ENCODE peak calls at places on chromosomes 11 and 22, in ten cellular contexts. O is A549, P is Peyer's patch, Q is breast epithelium, K is body of pancreas, I is right cardiac atrium, T is progenitor cell of endocrine pancreas, Z is WTC11, C is T-helper 17 cell, M is IMR-90. B is an unnamed sample.

GRCh38 chr22:27668828-27669797 is 132.4 kb downstream of the MN1 start:
- DNase-seq in O (peak; percentile 58), P (no peak), Q (no peak), K (peak; percentile 22), I (peak; percentile 90), T (no peak), Z (no peak), C (no peak), M (peak; percentile 18), B (peak; percentile 84)

GRCh38 chr11:17354070-17354924 is 2.7 kb downstream of the NCR3LG1 start:
- DNase-seq in O (peak; percentile 84), P (peak; percentile 65), Q (no peak), K (peak; percentile 80), I (no peak), T (peak; percentile 34), Z (peak; percentile 67), C (no peak), M (peak; percentile 79), B (peak; percentile 75)

GRCh38 chr11:78930810-78931209 is 356.1 kb upstream of the NARS2 start:
- DNase-seq in O (no peak), P (no peak), Q (no peak), K (no peak), I (no peak), T (no peak), Z (no peak), C (no peak), M (no peak), B (no peak)

GRCh38 chr11:5639953-5640352 is 15.2 kb downstream of the TRIM34 start:
- DNase-seq in O (no peak), P (no peak), Q (no peak), K (no peak), I (no peak), T (no peak), Z (no peak), C (no peak), M (no peak), B (no peak)

GRCh38 chr22:49413551-49413950 is 414.1 kb downstream of the BRD1 start:
- DNase-seq in O (no peak), P (no peak), Q (peak; percentile 12), K (no peak), I (no peak), T (no peak), Z (no peak), C (no peak), M (no peak), B (no peak)

GRCh38 chr11:12542186-12542935 is 131.9 kb upstream of the TEAD1 start:
- DNase-seq in O (no peak), P (no peak), Q (no peak), K (no peak), I (no peak), T (no peak), Z (no peak), C (no peak), M (no peak), B (no peak)

GRCh38 chr11:29962243-29962642 is 54.6 kb downstream of the KCNA4 start:
- DNase-seq in O (no peak), P (no peak), Q (no peak), K (no peak), I (no peak), T (no peak), Z (peak; percentile 78), C (no peak), M (no peak), B (peak; percentile 44)

GRCh38 chr22:49013707-49014106 is 814.0 kb downstream of the BRD1 start:
- DNase-seq in O (no peak), P (no peak), Q (no peak), K (no peak), I (peak; percentile 23), T (no peak), Z (no peak), C (no peak), M (no peak), B (no peak)

GRCh38 chr11:118157186-118157895 is 4.7 kb upstream of the SCN4B start:
- DNase-seq in O (no peak), P (no peak), Q (no peak), K (no peak), I (no peak), T (no peak), Z (no peak), C (no peak), M (no peak), B (no peak)

GRCh38 chr11:63941901-63942300 is 3.1 kb downstream of the NAA40 start:
- DNase-seq in O (no peak), P (no peak), Q (no peak), K (no peak), I (no peak), T (no peak), Z (no peak), C (no peak), M (no peak), B (no peak)

GRCh38 chr11:67261635-67261941 is 4.7 kb upstream of the GRK2 start:
- DNase-seq in O (no peak), P (no peak), Q (peak; percentile 51), K (no peak), I (no peak), T (no peak), Z (no peak), C (no peak), M (no peak), B (no peak)

GRCh38 chr11:123527947-123528346 is 97.9 kb downstream of the GRAMD1B start:
- DNase-seq in O (no peak), P (no peak), Q (no peak), K (no peak), I (no peak), T (no peak), Z (no peak), C (no peak), M (no peak), B (no peak)

GRCh38 chr11:69521461-69521860 is 40.0 kb downstream of the LINC01488 start:
- DNase-seq in O (no peak), P (no peak), Q (no peak), K (no peak), I (no peak), T (no peak), Z (peak; percentile 77), C (no peak), M (no peak), B (no peak)

GRCh38 chr11:67034350-67034749 is 11.4 kb downstream of the SYT12 start:
- DNase-seq in O (no peak), P (no peak), Q (no peak), K (no peak), I (no peak), T (no peak), Z (no peak), C (no peak), M (no peak), B (no peak)

GRCh38 chr11:45102810-45103621 is 43.4 kb upstream of the PRDM11 start:
- DNase-seq in O (peak; percentile 74), P (peak; percentile 61), Q (no peak), K (peak; percentile 58), I (peak; percentile 79), T (peak; percentile 37), Z (peak; percentile 68), C (peak; percentile 24), M (peak; percentile 88), B (no peak)

GRCh38 chr11:75582935-75583709 is 21.1 kb downstream of the SERPINH1 start:
- DNase-seq in O (peak; percentile 59), P (peak; percentile 34), Q (peak; percentile 62), K (peak; percentile 65), I (peak; percentile 89), T (peak; percentile 70), Z (peak; percentile 77), C (peak; percentile 30), M (peak; percentile 66), B (peak; percentile 93)

GRCh38 chr11:73717136-73717535 is 43.7 kb downstream of the RAB6A start:
- DNase-seq in O (no peak), P (no peak), Q (no peak), K (no peak), I (no peak), T (no peak), Z (no peak), C (no peak), M (no peak), B (no peak)

GRCh38 chr11:60847906-60848305 is 6.0 kb downstream of the CCDC86 start:
- DNase-seq in O (no peak), P (no peak), Q (no peak), K (no peak), I (no peak), T (no peak), Z (no peak), C (no peak), M (no peak), B (no peak)

GRCh38 chr11:45751430-45751829 is 53.5 kb upstream of the SLC35C1 start:
- DNase-seq in O (no peak), P (no peak), Q (no peak), K (peak; percentile 9), I (no peak), T (no peak), Z (peak; percentile 49), C (no peak), M (no peak), B (no peak)

GRCh38 chr11:64591257-64592233 is 525 bp downstream of the SLC22A12 start:
- DNase-seq in O (no peak), P (no peak), Q (no peak), K (no peak), I (no peak), T (no peak), Z (no peak), C (no peak), M (no peak), B (no peak)

GRCh38 chr11:132576706-132577105 is 955.6 kb downstream of the OPCML start:
- DNase-seq in O (no peak), P (no peak), Q (no peak), K (no peak), I (no peak), T (no peak), Z (peak; percentile 22), C (no peak), M (peak; percentile 97), B (peak; percentile 64)

GRCh38 chr22:19892249-19892879 is 37.7 kb upstream of the GNB1L start:
- DNase-seq in O (no peak), P (peak; percentile 40), Q (no peak), K (no peak), I (peak; percentile 52), T (no peak), Z (no peak), C (peak; percentile 57), M (peak; percentile 53), B (no peak)

GRCh38 chr11:107696140-107696539 is 15.7 kb downstream of the SLN start:
- DNase-seq in O (peak; percentile 35), P (no peak), Q (no peak), K (no peak), I (no peak), T (no peak), Z (no peak), C (no peak), M (peak; percentile 97), B (no peak)

GRCh38 chr11:115459563-115459962 is 44.7 kb downstream of the CADM1 start:
- DNase-seq in O (no peak), P (no peak), Q (no peak), K (no peak), I (no peak), T (no peak), Z (no peak), C (no peak), M (peak; percentile 78), B (no peak)

GRCh38 chr11:67468056-67468455 is 995 bp downstream of the TMEM134 start:
- DNase-seq in O (no peak), P (no peak), Q (peak; percentile 98), K (peak; percentile 94), I (peak; percentile 56), T (no peak), Z (no peak), C (no peak), M (no peak), B (no peak)

GRCh38 chr11:116853461-116854073 is 16.1 kb upstream of the APOA1 start:
- DNase-seq in O (no peak), P (peak; percentile 42), Q (no peak), K (peak; percentile 30), I (no peak), T (no peak), Z (no peak), C (peak; percentile 35), M (peak; percentile 96), B (no peak)

B was measured in Caco-2.